ENCODE peak calls at places on chromosomes 5 and 9, in five cellular contexts. One of them, this sample, is unnamed.

GRCh38 chr5:155546075-155546474 is 532.5 kb downstream of the KIF4B start:
- DNase-seq in stimulated activated CD8-positive, alpha-beta memory T cell treated with anti-CD3 and anti-CD28 coated beads, Interleukin-15, amount 100 ng/mL, for 24 hours: no peak
- DNase-seq in NCI-H69: peak
- DNase-seq in NCI-H82: peak
- DNase-seq in HFFc6: no peak
- DNase-seq in this sample: no peak

GRCh38 chr5:153938131-153938842 is 100.4 kb downstream of the FAM114A2 start:
- DNase-seq in stimulated activated CD8-positive, alpha-beta memory T cell treated with anti-CD3 and anti-CD28 coated beads, Interleukin-15, amount 100 ng/mL, for 24 hours: no peak
- DNase-seq in NCI-H69: no peak
- DNase-seq in NCI-H82: no peak
- DNase-seq in HFFc6: peak
- DNase-seq in this sample: peak

GRCh38 chr5:130963798-130964197 is 201.3 kb downstream of the HINT1 start:
- DNase-seq in stimulated activated CD8-positive, alpha-beta memory T cell treated with anti-CD3 and anti-CD28 coated beads, Interleukin-15, amount 100 ng/mL, for 24 hours: no peak
- DNase-seq in NCI-H69: no peak
- DNase-seq in NCI-H82: no peak
- DNase-seq in HFFc6: no peak
- DNase-seq in this sample: no peak

GRCh38 chr9:74770508-74771261 is 117.0 kb downstream of the TRPM6 start:
- DNase-seq in stimulated activated CD8-positive, alpha-beta memory T cell treated with anti-CD3 and anti-CD28 coated beads, Interleukin-15, amount 100 ng/mL, for 24 hours: peak
- DNase-seq in NCI-H69: peak
- DNase-seq in NCI-H82: peak
- DNase-seq in HFFc6: no peak
- DNase-seq in this sample: peak

GRCh38 chr5:37840036-37840909 is at the start of gene GDNF:
- DNase-seq in stimulated activated CD8-positive, alpha-beta memory T cell treated with anti-CD3 and anti-CD28 coated beads, Interleukin-15, amount 100 ng/mL, for 24 hours: no peak
- DNase-seq in NCI-H69: peak
- DNase-seq in NCI-H82: peak
- DNase-seq in HFFc6: peak
- DNase-seq in this sample: peak

GRCh38 chr9:122191519-122191918 is 31.8 kb downstream of the MORN5 start:
- DNase-seq in stimulated activated CD8-positive, alpha-beta memory T cell treated with anti-CD3 and anti-CD28 coated beads, Interleukin-15, amount 100 ng/mL, for 24 hours: no peak
- DNase-seq in NCI-H69: no peak
- DNase-seq in NCI-H82: no peak
- DNase-seq in HFFc6: no peak
- DNase-seq in this sample: no peak

GRCh38 chr9:93321220-93321610 is 130.3 kb upstream of the FAM120A start:
- DNase-seq in stimulated activated CD8-positive, alpha-beta memory T cell treated with anti-CD3 and anti-CD28 coated beads, Interleukin-15, amount 100 ng/mL, for 24 hours: no peak
- DNase-seq in NCI-H69: no peak
- DNase-seq in NCI-H82: no peak
- DNase-seq in HFFc6: no peak
- DNase-seq in this sample: no peak

GRCh38 chr5:180364306-180364856 is 11.2 kb upstream of the GFPT2 start:
- DNase-seq in stimulated activated CD8-positive, alpha-beta memory T cell treated with anti-CD3 and anti-CD28 coated beads, Interleukin-15, amount 100 ng/mL, for 24 hours: no peak
- DNase-seq in NCI-H69: no peak
- DNase-seq in NCI-H82: no peak
- DNase-seq in HFFc6: no peak
- DNase-seq in this sample: no peak

GRCh38 chr9:21465859-21466518 is 16.1 kb downstream of the IFNE start:
- DNase-seq in stimulated activated CD8-positive, alpha-beta memory T cell treated with anti-CD3 and anti-CD28 coated beads, Interleukin-15, amount 100 ng/mL, for 24 hours: no peak
- DNase-seq in NCI-H69: peak
- DNase-seq in NCI-H82: peak
- DNase-seq in HFFc6: peak
- DNase-seq in this sample: peak

GRCh38 chr9:26510137-26510536 is 382.5 kb downstream of the CAAP1 start:
- DNase-seq in stimulated activated CD8-positive, alpha-beta memory T cell treated with anti-CD3 and anti-CD28 coated beads, Interleukin-15, amount 100 ng/mL, for 24 hours: no peak
- DNase-seq in NCI-H69: no peak
- DNase-seq in NCI-H82: no peak
- DNase-seq in HFFc6: no peak
- DNase-seq in this sample: no peak

GRCh38 chr9:81609782-81610738 is 79.3 kb downstream of the TLE1 start:
- DNase-seq in stimulated activated CD8-positive, alpha-beta memory T cell treated with anti-CD3 and anti-CD28 coated beads, Interleukin-15, amount 100 ng/mL, for 24 hours: no peak
- DNase-seq in NCI-H69: no peak
- DNase-seq in NCI-H82: no peak
- DNase-seq in HFFc6: peak
- DNase-seq in this sample: peak

GRCh38 chr5:151741678-151742423 is 16.6 kb downstream of the ATOX1 start:
- DNase-seq in stimulated activated CD8-positive, alpha-beta memory T cell treated with anti-CD3 and anti-CD28 coated beads, Interleukin-15, amount 100 ng/mL, for 24 hours: no peak
- DNase-seq in NCI-H69: no peak
- DNase-seq in NCI-H82: no peak
- DNase-seq in HFFc6: peak
- DNase-seq in this sample: peak

GRCh38 chr9:84851935-84852585 is 182.5 kb downstream of the NTRK2 start:
- DNase-seq in stimulated activated CD8-positive, alpha-beta memory T cell treated with anti-CD3 and anti-CD28 coated beads, Interleukin-15, amount 100 ng/mL, for 24 hours: no peak
- DNase-seq in NCI-H69: peak
- DNase-seq in NCI-H82: no peak
- DNase-seq in HFFc6: peak
- DNase-seq in this sample: peak

GRCh38 chr5:143164557-143164956 is 238.9 kb downstream of the NR3C1 start:
- DNase-seq in stimulated activated CD8-positive, alpha-beta memory T cell treated with anti-CD3 and anti-CD28 coated beads, Interleukin-15, amount 100 ng/mL, for 24 hours: no peak
- DNase-seq in NCI-H69: no peak
- DNase-seq in NCI-H82: no peak
- DNase-seq in HFFc6: no peak
- DNase-seq in this sample: no peak

GRCh38 chr9:76704601-76705204 is 59.5 kb upstream of the PCA3 start:
- DNase-seq in stimulated activated CD8-positive, alpha-beta memory T cell treated with anti-CD3 and anti-CD28 coated beads, Interleukin-15, amount 100 ng/mL, for 24 hours: no peak
- DNase-seq in NCI-H69: peak
- DNase-seq in NCI-H82: peak
- DNase-seq in HFFc6: peak
- DNase-seq in this sample: peak

GRCh38 chr9:738209-738915 is 103.1 kb upstream of the DMRT1 start:
- DNase-seq in stimulated activated CD8-positive, alpha-beta memory T cell treated with anti-CD3 and anti-CD28 coated beads, Interleukin-15, amount 100 ng/mL, for 24 hours: no peak
- DNase-seq in NCI-H69: no peak
- DNase-seq in NCI-H82: no peak
- DNase-seq in HFFc6: peak
- DNase-seq in this sample: peak

GRCh38 chr9:69719368-69719767 is 40.4 kb downstream of the PTAR1 start:
- DNase-seq in stimulated activated CD8-positive, alpha-beta memory T cell treated with anti-CD3 and anti-CD28 coated beads, Interleukin-15, amount 100 ng/mL, for 24 hours: no peak
- DNase-seq in NCI-H69: no peak
- DNase-seq in NCI-H82: peak
- DNase-seq in HFFc6: no peak
- DNase-seq in this sample: no peak

GRCh38 chr9:136107155-136107952 is 11.3 kb downstream of the TMEM250 start:
- DNase-seq in stimulated activated CD8-positive, alpha-beta memory T cell treated with anti-CD3 and anti-CD28 coated beads, Interleukin-15, amount 100 ng/mL, for 24 hours: no peak
- DNase-seq in NCI-H69: peak
- DNase-seq in NCI-H82: peak
- DNase-seq in HFFc6: no peak
- DNase-seq in this sample: no peak

GRCh38 chr5:148928141-148928540 is 101.7 kb downstream of the ADRB2 start:
- DNase-seq in stimulated activated CD8-positive, alpha-beta memory T cell treated with anti-CD3 and anti-CD28 coated beads, Interleukin-15, amount 100 ng/mL, for 24 hours: no peak
- DNase-seq in NCI-H69: no peak
- DNase-seq in NCI-H82: no peak
- DNase-seq in HFFc6: no peak
- DNase-seq in this sample: peak

GRCh38 chr5:154059039-154059430 is 20.3 kb downstream of the MFAP3 start:
- DNase-seq in stimulated activated CD8-positive, alpha-beta memory T cell treated with anti-CD3 and anti-CD28 coated beads, Interleukin-15, amount 100 ng/mL, for 24 hours: no peak
- DNase-seq in NCI-H69: no peak
- DNase-seq in NCI-H82: no peak
- DNase-seq in HFFc6: no peak
- DNase-seq in this sample: no peak

GRCh38 chr5:145980718-145981117 is 44.3 kb downstream of the SH3RF2 start:
- DNase-seq in stimulated activated CD8-positive, alpha-beta memory T cell treated with anti-CD3 and anti-CD28 coated beads, Interleukin-15, amount 100 ng/mL, for 24 hours: no peak
- DNase-seq in NCI-H69: peak
- DNase-seq in NCI-H82: peak
- DNase-seq in HFFc6: no peak
- DNase-seq in this sample: no peak

GRCh38 chr9:33166263-33167083 is 663 bp downstream of the B4GALT1 start:
- DNase-seq in stimulated activated CD8-positive, alpha-beta memory T cell treated with anti-CD3 and anti-CD28 coated beads, Interleukin-15, amount 100 ng/mL, for 24 hours: no peak
- DNase-seq in NCI-H69: peak
- DNase-seq in NCI-H82: peak
- DNase-seq in HFFc6: peak
- DNase-seq in this sample: peak

GRCh38 chr5:50726475-50727148 is 60.2 kb downstream of the PARP8 start:
- DNase-seq in stimulated activated CD8-positive, alpha-beta memory T cell treated with anti-CD3 and anti-CD28 coated beads, Interleukin-15, amount 100 ng/mL, for 24 hours: no peak
- DNase-seq in NCI-H69: no peak
- DNase-seq in NCI-H82: no peak
- DNase-seq in HFFc6: no peak
- DNase-seq in this sample: no peak

GRCh38 chr9:107685901-107686300 is 196.3 kb upstream of the KLF4 start:
- DNase-seq in stimulated activated CD8-positive, alpha-beta memory T cell treated with anti-CD3 and anti-CD28 coated beads, Interleukin-15, amount 100 ng/mL, for 24 hours: no peak
- DNase-seq in NCI-H69: peak
- DNase-seq in NCI-H82: no peak
- DNase-seq in HFFc6: no peak
- DNase-seq in this sample: no peak

GRCh38 chr9:113564804-113565237 is 101.3 kb downstream of the RGS3 start:
- DNase-seq in stimulated activated CD8-positive, alpha-beta memory T cell treated with anti-CD3 and anti-CD28 coated beads, Interleukin-15, amount 100 ng/mL, for 24 hours: no peak
- DNase-seq in NCI-H69: peak
- DNase-seq in NCI-H82: no peak
- DNase-seq in HFFc6: peak
- DNase-seq in this sample: peak

GRCh38 chr9:8961186-8961666 is 1161.6 kb upstream of the DMAC1 start:
- DNase-seq in stimulated activated CD8-positive, alpha-beta memory T cell treated with anti-CD3 and anti-CD28 coated beads, Interleukin-15, amount 100 ng/mL, for 24 hours: no peak
- DNase-seq in NCI-H69: peak
- DNase-seq in NCI-H82: no peak
- DNase-seq in HFFc6: no peak
- DNase-seq in this sample: no peak

GRCh38 chr9:134629061-134629585 is 12.5 kb upstream of the COL5A1 start:
- DNase-seq in stimulated activated CD8-positive, alpha-beta memory T cell treated with anti-CD3 and anti-CD28 coated beads, Interleukin-15, amount 100 ng/mL, for 24 hours: no peak
- DNase-seq in NCI-H69: no peak
- DNase-seq in NCI-H82: no peak
- DNase-seq in HFFc6: no peak
- DNase-seq in this sample: no peak

GRCh38 chr9:79707589-79707988 is 135.8 kb downstream of the TLE4 start:
- DNase-seq in stimulated activated CD8-positive, alpha-beta memory T cell treated with anti-CD3 and anti-CD28 coated beads, Interleukin-15, amount 100 ng/mL, for 24 hours: no peak
- DNase-seq in NCI-H69: no peak
- DNase-seq in NCI-H82: no peak
- DNase-seq in HFFc6: no peak
- DNase-seq in this sample: no peak

GRCh38 chr5:180402716-180403115 is 49.6 kb upstream of the GFPT2 start:
- DNase-seq in stimulated activated CD8-positive, alpha-beta memory T cell treated with anti-CD3 and anti-CD28 coated beads, Interleukin-15, amount 100 ng/mL, for 24 hours: no peak
- DNase-seq in NCI-H69: no peak
- DNase-seq in NCI-H82: no peak
- DNase-seq in HFFc6: no peak
- DNase-seq in this sample: no peak

GRCh38 chr9:136081113-136081825 is 13.8 kb downstream of the NACC2 start:
- DNase-seq in stimulated activated CD8-positive, alpha-beta memory T cell treated with anti-CD3 and anti-CD28 coated beads, Interleukin-15, amount 100 ng/mL, for 24 hours: no peak
- DNase-seq in NCI-H69: peak
- DNase-seq in NCI-H82: no peak
- DNase-seq in HFFc6: no peak
- DNase-seq in this sample: no peak

GRCh38 chr5:67179695-67180302 is 16.8 kb downstream of the CD180 start:
- DNase-seq in stimulated activated CD8-positive, alpha-beta memory T cell treated with anti-CD3 and anti-CD28 coated beads, Interleukin-15, amount 100 ng/mL, for 24 hours: no peak
- DNase-seq in NCI-H69: no peak
- DNase-seq in NCI-H82: no peak
- DNase-seq in HFFc6: no peak
- DNase-seq in this sample: no peak

GRCh38 chr5:145827275-145827674 is 7.9 kb downstream of the PRELID2 start:
- DNase-seq in stimulated activated CD8-positive, alpha-beta memory T cell treated with anti-CD3 and anti-CD28 coated beads, Interleukin-15, amount 100 ng/mL, for 24 hours: no peak
- DNase-seq in NCI-H69: peak
- DNase-seq in NCI-H82: peak
- DNase-seq in HFFc6: no peak
- DNase-seq in this sample: no peak

GRCh38 chr9:82645591-82645990 is 417.4 kb downstream of the RASEF start:
- DNase-seq in stimulated activated CD8-positive, alpha-beta memory T cell treated with anti-CD3 and anti-CD28 coated beads, Interleukin-15, amount 100 ng/mL, for 24 hours: no peak
- DNase-seq in NCI-H69: peak
- DNase-seq in NCI-H82: no peak
- DNase-seq in HFFc6: no peak
- DNase-seq in this sample: peak

GRCh38 chr9:116572095-116572748 is 114.9 kb upstream of the TRIM32 start:
- DNase-seq in stimulated activated CD8-positive, alpha-beta memory T cell treated with anti-CD3 and anti-CD28 coated beads, Interleukin-15, amount 100 ng/mL, for 24 hours: peak
- DNase-seq in NCI-H69: peak
- DNase-seq in NCI-H82: peak
- DNase-seq in HFFc6: peak
- DNase-seq in this sample: peak

GRCh38 chr9:11676821-11677220 is 1016.4 kb upstream of the TYRP1 start:
- DNase-seq in stimulated activated CD8-positive, alpha-beta memory T cell treated with anti-CD3 and anti-CD28 coated beads, Interleukin-15, amount 100 ng/mL, for 24 hours: no peak
- DNase-seq in NCI-H69: no peak
- DNase-seq in NCI-H82: no peak
- DNase-seq in HFFc6: no peak
- DNase-seq in this sample: no peak

GRCh38 chr5:71482132-71482531 is 26.7 kb downstream of the BDP1 start:
- DNase-seq in stimulated activated CD8-positive, alpha-beta memory T cell treated with anti-CD3 and anti-CD28 coated beads, Interleukin-15, amount 100 ng/mL, for 24 hours: no peak
- DNase-seq in NCI-H69: peak
- DNase-seq in NCI-H82: no peak
- DNase-seq in HFFc6: peak
- DNase-seq in this sample: peak

GRCh38 chr9:95494022-95494415 is 22.8 kb downstream of the PTCH1 start:
- DNase-seq in stimulated activated CD8-positive, alpha-beta memory T cell treated with anti-CD3 and anti-CD28 coated beads, Interleukin-15, amount 100 ng/mL, for 24 hours: no peak
- DNase-seq in NCI-H69: peak
- DNase-seq in NCI-H82: peak
- DNase-seq in HFFc6: no peak
- DNase-seq in this sample: no peak

GRCh38 chr9:128714586-128715435 is 9.1 kb downstream of the ZDHHC12 start:
- DNase-seq in stimulated activated CD8-positive, alpha-beta memory T cell treated with anti-CD3 and anti-CD28 coated beads, Interleukin-15, amount 100 ng/mL, for 24 hours: no peak
- DNase-seq in NCI-H69: no peak
- DNase-seq in NCI-H82: no peak
- DNase-seq in HFFc6: no peak
- DNase-seq in this sample: no peak

GRCh38 chr5:96177303-96177869 is 215.7 kb upstream of the ELL2 start:
- DNase-seq in stimulated activated CD8-positive, alpha-beta memory T cell treated with anti-CD3 and anti-CD28 coated beads, Interleukin-15, amount 100 ng/mL, for 24 hours: no peak
- DNase-seq in NCI-H69: no peak
- DNase-seq in NCI-H82: no peak
- DNase-seq in HFFc6: peak
- DNase-seq in this sample: peak